ENCODE peak calls at places on chromosomes 12 and 14, in seven cellular contexts. X is HL-60, A is iPS DF 6.9, C is GM06990, L is AG10803, W is right lobe of liver, U is epithelial cell of esophagus. P is an unnamed sample.

GRCh38 chr12:31119531-31120211 is 46.0 kb downstream of the DDX11 start:
- DNase-seq in X (no peak), A (no peak), C (no peak), L (no peak), W (no peak), U (no peak), P (no peak)

GRCh38 chr12:203462-204260 is 10.3 kb downstream of the SLC6A12 start:
- DNase-seq in X (no peak), A (no peak), C (no peak), L (no peak), W (peak), U (no peak), P (no peak)

GRCh38 chr14:57319636-57320035 is 50.9 kb downstream of the AP5M1 start:
- DNase-seq in X (no peak), A (no peak), C (no peak), L (no peak), W (no peak), U (no peak), P (no peak)

GRCh38 chr12:42936991-42937390 is 347.4 kb upstream of the PRICKLE1 start:
- DNase-seq in X (no peak), A (no peak), C (no peak), L (no peak), W (no peak), U (no peak), P (no peak)

GRCh38 chr12:8014836-8015235 is 17.7 kb upstream of the FOXJ2 start:
- DNase-seq in X (no peak), A (no peak), C (no peak), L (no peak), W (no peak), U (peak), P (no peak)

GRCh38 chr12:116818341-116818856 is 62.8 kb downstream of the HRK start:
- DNase-seq in X (peak), A (no peak), C (no peak), L (peak), W (peak), U (no peak), P (no peak)

GRCh38 chr12:124763594-124763979 is 100.1 kb downstream of the SCARB1 start:
- DNase-seq in X (no peak), A (no peak), C (no peak), L (peak), W (no peak), U (no peak), P (no peak)

GRCh38 chr14:64807588-64807987 is 72.1 kb downstream of the SPTB start:
- DNase-seq in X (no peak), A (no peak), C (no peak), L (peak), W (no peak), U (no peak), P (no peak)

GRCh38 chr14:80055912-80056801 is 155.1 kb downstream of the DIO2 start:
- DNase-seq in X (peak), A (peak), C (no peak), L (peak), W (no peak), U (peak), P (no peak)

GRCh38 chr12:94152292-94153083 is 4.1 kb downstream of the PLXNC1 start:
- DNase-seq in X (no peak), A (no peak), C (no peak), L (no peak), W (no peak), U (no peak), P (no peak)

GRCh38 chr12:33988888-33989287 is 33.4 kb upstream of the ALG10 start:
- DNase-seq in X (no peak), A (no peak), C (no peak), L (no peak), W (no peak), U (peak), P (no peak)

GRCh38 chr12:63935361-63935760 is 90.9 kb downstream of the SRGAP1 start:
- DNase-seq in X (no peak), A (no peak), C (no peak), L (no peak), W (no peak), U (no peak), P (no peak)

GRCh38 chr12:62907561-62907960 is 27.4 kb downstream of the PPM1H start:
- DNase-seq in X (no peak), A (no peak), C (no peak), L (no peak), W (no peak), U (no peak), P (no peak)

GRCh38 chr12:3951380-3952135 is 78.4 kb upstream of the PARP11 start:
- DNase-seq in X (no peak), A (no peak), C (no peak), L (no peak), W (no peak), U (no peak), P (no peak)

GRCh38 chr12:3668479-3669165 is 84.3 kb downstream of the CRACR2A start:
- DNase-seq in X (no peak), A (no peak), C (no peak), L (no peak), W (no peak), U (no peak), P (no peak)

GRCh38 chr12:18703326-18703725 is 34.5 kb downstream of the PLCZ1 start:
- DNase-seq in X (no peak), A (no peak), C (no peak), L (no peak), W (no peak), U (no peak), P (no peak)

GRCh38 chr12:78797201-78797931 is 67.2 kb upstream of the SYT1 start:
- DNase-seq in X (no peak), A (no peak), C (no peak), L (peak), W (no peak), U (peak), P (no peak)

GRCh38 chr14:95397325-95397724 is 77.6 kb upstream of the CLMN start:
- DNase-seq in X (no peak), A (no peak), C (no peak), L (no peak), W (no peak), U (no peak), P (no peak)

GRCh38 chr12:62604856-62605255 is 138.2 kb downstream of the MON2 start:
- DNase-seq in X (no peak), A (no peak), C (no peak), L (peak), W (no peak), U (peak), P (no peak)

GRCh38 chr12:7981446-7981845 is 45.5 kb upstream of the SLC2A3 start:
- DNase-seq in X (no peak), A (no peak), C (no peak), L (no peak), W (no peak), U (no peak), P (no peak)

GRCh38 chr12:132030367-132031038 is 80.8 kb downstream of the EP400 start:
- DNase-seq in X (no peak), A (no peak), C (no peak), L (peak), W (no peak), U (peak), P (no peak)

GRCh38 chr12:7113389-7113871 is 4.4 kb upstream of the C1RL start:
- DNase-seq in X (peak), A (no peak), C (no peak), L (peak), W (no peak), U (peak), P (no peak)

GRCh38 chr12:42474391-42474790 is 115.2 kb downstream of the PRICKLE1 start:
- DNase-seq in X (no peak), A (no peak), C (peak), L (peak), W (no peak), U (peak), P (no peak)

GRCh38 chr12:39294712-39295111 is 148.2 kb downstream of the KIF21A start:
- DNase-seq in X (no peak), A (no peak), C (no peak), L (no peak), W (no peak), U (no peak), P (no peak)

GRCh38 chr12:121145221-121145620 is 12.5 kb downstream of the P2RX7 start:
- DNase-seq in X (peak), A (no peak), C (no peak), L (no peak), W (no peak), U (peak), P (no peak)

GRCh38 chr12:91928501-91928900 is 217.1 kb downstream of the BTG1 start:
- DNase-seq in X (no peak), A (no peak), C (no peak), L (no peak), W (no peak), U (no peak), P (no peak)

GRCh38 chr14:68523994-68524725 is 268.7 kb downstream of the ZFP36L1 start:
- DNase-seq in X (no peak), A (no peak), C (no peak), L (peak), W (no peak), U (no peak), P (no peak)

GRCh38 chr12:103924761-103925641 is 5.2 kb upstream of the HSP90B1 start:
- DNase-seq in X (no peak), A (no peak), C (peak), L (peak), W (no peak), U (peak), P (peak)

GRCh38 chr14:30193791-30194407 is 266.3 kb upstream of the PRKD1 start:
- DNase-seq in X (no peak), A (no peak), C (no peak), L (peak), W (no peak), U (peak), P (peak)

GRCh38 chr12:100493371-100494012 is 19.8 kb downstream of the NR1H4 start:
- DNase-seq in X (no peak), A (no peak), C (no peak), L (no peak), W (no peak), U (peak), P (no peak)

GRCh38 chr14:75258079-75258802 is 20.4 kb upstream of the FOS start:
- DNase-seq in X (peak), A (no peak), C (no peak), L (peak), W (peak), U (no peak), P (no peak)

GRCh38 chr12:27177716-27178115 is 66.4 kb upstream of the STK38L start:
- DNase-seq in X (no peak), A (no peak), C (no peak), L (peak), W (no peak), U (peak), P (no peak)

GRCh38 chr14:90568405-90568804 is 171.6 kb downstream of the CALM1 start:
- DNase-seq in X (no peak), A (no peak), C (no peak), L (peak), W (no peak), U (no peak), P (no peak)

GRCh38 chr12:42565633-42566032 is 23.9 kb downstream of the PRICKLE1 start:
- DNase-seq in X (no peak), A (no peak), C (no peak), L (no peak), W (no peak), U (no peak), P (no peak)

GRCh38 chr14:99603471-99603933 is 505 bp downstream of the CCDC85C start:
- DNase-seq in X (no peak), A (no peak), C (peak), L (peak), W (peak), U (peak), P (no peak)

GRCh38 chr12:4032906-4033628 is 159.9 kb upstream of the PARP11 start:
- DNase-seq in X (no peak), A (no peak), C (no peak), L (peak), W (no peak), U (peak), P (no peak)

GRCh38 chr14:69657961-69658360 is 46.6 kb downstream of the SUSD6 start:
- DNase-seq in X (no peak), A (no peak), C (no peak), L (peak), W (peak), U (peak), P (no peak)

DNA sequence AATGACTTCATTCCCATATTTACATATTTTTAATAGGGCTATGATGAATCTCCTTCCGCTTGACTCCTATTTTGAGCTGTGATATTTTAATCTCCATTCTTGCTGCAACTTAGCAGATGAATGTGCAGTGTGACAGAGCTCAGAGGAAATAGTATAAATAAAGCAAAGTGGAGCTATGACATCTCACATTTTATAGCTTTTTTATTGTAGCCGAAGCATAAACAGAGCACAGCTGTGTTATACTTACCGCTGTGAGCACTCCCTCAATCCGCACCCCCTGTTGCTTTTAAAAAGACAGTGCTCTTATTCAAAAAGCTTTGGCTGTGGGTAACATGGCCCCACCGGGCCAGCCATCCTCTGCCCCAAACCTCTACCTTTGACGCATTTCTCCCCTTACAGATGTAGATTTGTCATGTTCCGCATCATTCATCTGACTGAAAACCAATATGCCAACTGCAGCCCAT is 429.1 kb upstream of the SOX5 start:
- DNase-seq in X (no peak), A (no peak), C (no peak), L (no peak), W (no peak), U (no peak), P (no peak)
- H3K4me3 ChIP-seq in X (no peak), A (no peak), C (no peak), L (no peak), W (no peak), U (no peak), P (no peak)

GRCh38 chr14:105364100-105364708 is 34.1 kb upstream of the TEX22 start:
- DNase-seq in X (no peak), A (no peak), C (no peak), L (peak), W (no peak), U (peak), P (no peak)

GRCh38 chr14:105367116-105368031 is 31.0 kb upstream of the TEX22 start:
- DNase-seq in X (no peak), A (no peak), C (no peak), L (no peak), W (peak), U (no peak), P (no peak)

GRCh38 chr14:105365681-105366080 is 32.7 kb upstream of the TEX22 start:
- DNase-seq in X (no peak), A (no peak), C (no peak), L (no peak), W (no peak), U (no peak), P (no peak)

GRCh38 chr14:105366386-105367074 is 31.8 kb upstream of the TEX22 start:
- DNase-seq in X (no peak), A (no peak), C (no peak), L (no peak), W (no peak), U (no peak), P (no peak)

GRCh38 chr14:105365101-105365500 is 33.2 kb upstream of the TEX22 start:
- DNase-seq in X (no peak), A (no peak), C (no peak), L (no peak), W (no peak), U (no peak), P (no peak)
- H3K4me3 ChIP-seq in X (no peak), A (no peak), C (no peak), L (no peak), W (no peak), U (no peak), P (no peak)

DNA sequence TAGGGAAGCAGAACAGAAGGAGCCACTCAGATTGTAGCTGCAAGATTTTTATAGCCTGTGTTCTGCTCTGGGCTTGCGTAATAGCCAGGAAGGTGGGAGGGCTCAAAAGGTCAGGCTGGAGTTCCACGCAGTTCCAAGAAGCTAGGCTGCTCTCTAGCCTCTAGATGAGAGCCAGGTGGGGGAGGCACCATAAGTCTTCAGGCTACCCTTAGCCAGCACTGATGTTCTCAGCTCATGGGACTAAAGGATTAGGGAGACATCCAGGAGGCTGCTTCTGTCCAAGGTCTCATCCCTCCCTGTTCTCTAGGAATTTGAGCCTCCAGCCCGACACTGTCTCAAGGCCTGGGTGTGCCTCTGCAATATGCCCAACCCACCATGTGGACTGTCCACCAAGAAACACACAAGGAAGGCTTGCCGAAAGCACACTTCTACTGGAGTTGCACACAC is 1.7 kb downstream of the LMBR1L start:
- DNase-seq in X (peak), A (no peak), C (no peak), L (peak), W (peak), U (no peak), P (no peak)
- H3K4me3 ChIP-seq in X (no peak), A (no peak), C (no peak), L (peak), W (peak), U (no peak), P (peak)

GRCh38 chr14:24439830-24440605 is 2.6 kb downstream of the SDR39U1 start:
- DNase-seq in X (no peak), A (no peak), C (no peak), L (no peak), W (no peak), U (no peak), P (no peak)

GRCh38 chr14:24441485-24441884 is 1.1 kb downstream of the SDR39U1 start:
- DNase-seq in X (no peak), A (no peak), C (no peak), L (no peak), W (no peak), U (no peak), P (no peak)

GRCh38 chr14:24439257-24439656 is 3.3 kb downstream of the SDR39U1 start:
- DNase-seq in X (no peak), A (no peak), C (no peak), L (no peak), W (no peak), U (no peak), P (no peak)

GRCh38 chr14:24441904-24442239 is 704 bp downstream of the SDR39U1 start:
- DNase-seq in X (no peak), A (no peak), C (no peak), L (no peak), W (no peak), U (peak), P (no peak)

GRCh38 chr14:24440606-24441399 is 1.8 kb downstream of the SDR39U1 start:
- DNase-seq in X (no peak), A (no peak), C (no peak), L (no peak), W (no peak), U (no peak), P (no peak)
- H3K4me3 ChIP-seq in X (no peak), A (no peak), C (no peak), L (peak), W (no peak), U (no peak), P (no peak)